ENCODE peak calls at places on chromosomes 12 and 14, in four cellular contexts. L is amygdala, O is Daoy, K is smooth muscle cell of the brain vasculature. P is an unnamed sample.

GRCh38 chr14:23719225-23719985 is 83.2 kb downstream of the DHRS2 start:
- DNase-seq in L (no peak), O (no peak), K (no peak), P (no peak)

GRCh38 chr14:75165586-75166391 is 10.6 kb downstream of the TMED10 start:
- DNase-seq in L (peak), O (no peak), K (no peak), P (no peak)

GRCh38 chr14:58098507-58098906 is 53.5 kb downstream of the ARMH4 start:
- DNase-seq in L (no peak), O (no peak), K (no peak), P (no peak)

GRCh38 chr14:32756173-32756572 is 182.5 kb upstream of the NPAS3 start:
- DNase-seq in L (no peak), O (no peak), K (no peak), P (no peak)

GRCh38 chr12:4323400-4323799 is 2.4 kb downstream of the TIGAR start:
- DNase-seq in L (no peak), O (no peak), K (no peak), P (no peak)

GRCh38 chr12:120468271-120468845 is 1.2 kb downstream of the SRSF9 start:
- DNase-seq in L (peak), O (peak), K (no peak), P (no peak)

GRCh38 chr12:65518771-65519170 is 240.3 kb downstream of the MSRB3 start:
- DNase-seq in L (no peak), O (no peak), K (no peak), P (no peak)

GRCh38 chr14:97276573-97276972 is 479.4 kb downstream of the VRK1 start:
- DNase-seq in L (no peak), O (peak), K (no peak), P (peak)

GRCh38 chr14:72518809-72519377 is 375.0 kb downstream of the DPF3 start:
- DNase-seq in L (no peak), O (no peak), K (no peak), P (no peak)

GRCh38 chr12:81329088-81329487 is 251.2 kb downstream of the ACSS3 start:
- DNase-seq in L (no peak), O (peak), K (no peak), P (peak)

GRCh38 chr12:100675432-100675831 is 101.9 kb downstream of the GAS2L3 start:
- DNase-seq in L (peak), O (peak), K (peak), P (peak)

GRCh38 chr12:115323223-115323905 is 639.4 kb upstream of the TBX3 start:
- DNase-seq in L (no peak), O (peak), K (no peak), P (no peak)